ENCODE peak calls at places on chromosomes 12 and 14, in eight cellular contexts. S, U, Z, N, X, R, M and J are unnamed samples.

GRCh38 chr12:4900327-4900726 is 9.4 kb upstream of the KCNA1 start:
- DNase-seq in S (no peak), U (no peak), Z (no peak), N (no peak), X (no peak), R (no peak), M (no peak), J (no peak)

GRCh38 chr14:67526676-67527459 is 6.2 kb upstream of the PLEKHH1 start:
- DNase-seq in S (no peak), U (no peak), Z (no peak), N (peak), X (peak), R (peak), M (peak), J (peak)

GRCh38 chr12:27382126-27382795 is 49.6 kb downstream of the BMAL2 start:
- DNase-seq in S (no peak), U (no peak), Z (no peak), N (no peak), X (no peak), R (no peak), M (no peak), J (no peak)

GRCh38 chr14:68234101-68234905 is 414.7 kb downstream of the RAD51B start:
- DNase-seq in S (no peak), U (no peak), Z (no peak), N (no peak), X (no peak), R (no peak), M (no peak), J (no peak)

GRCh38 chr12:92955997-92956663 is 27.0 kb upstream of the EEA1 start:
- DNase-seq in S (peak), U (no peak), Z (no peak), N (no peak), X (no peak), R (no peak), M (no peak), J (no peak)

GRCh38 chr14:74945261-74945851 is 10.0 kb downstream of the PGF start:
- DNase-seq in S (no peak), U (no peak), Z (no peak), N (no peak), X (peak), R (no peak), M (peak), J (no peak)

GRCh38 chr12:80484778-80485177 is 40.7 kb downstream of the PTPRQ start:
- DNase-seq in S (no peak), U (no peak), Z (no peak), N (no peak), X (no peak), R (no peak), M (no peak), J (no peak)

GRCh38 chr14:32028599-32028998 is 48.5 kb upstream of the ARHGAP5 start:
- DNase-seq in S (no peak), U (no peak), Z (no peak), N (no peak), X (peak), R (no peak), M (no peak), J (no peak)

GRCh38 chr14:100762089-100762515 is 35.4 kb downstream of the DLK1 start:
- DNase-seq in S (no peak), U (no peak), Z (no peak), N (no peak), X (no peak), R (no peak), M (no peak), J (no peak)

GRCh38 chr14:92653162-92653651 is 95.2 kb downstream of the LGMN start:
- DNase-seq in S (no peak), U (no peak), Z (peak), N (no peak), X (peak), R (no peak), M (no peak), J (no peak)

GRCh38 chr12:74598819-74599218 is 61.2 kb downstream of the ATXN7L3B start:
- DNase-seq in S (no peak), U (no peak), Z (no peak), N (no peak), X (no peak), R (no peak), M (no peak), J (no peak)

GRCh38 chr14:100402631-100403030 is 79.5 kb downstream of the SLC25A47 start:
- DNase-seq in S (no peak), U (no peak), Z (no peak), N (no peak), X (no peak), R (no peak), M (no peak), J (no peak)

GRCh38 chr14:99436247-99437180 is 44.1 kb downstream of the SETD3 start:
- DNase-seq in S (no peak), U (no peak), Z (no peak), N (peak), X (no peak), R (no peak), M (no peak), J (no peak)

GRCh38 chr12:72230589-72230988 is 41.6 kb upstream of the TRHDE start:
- DNase-seq in S (peak), U (no peak), Z (no peak), N (no peak), X (no peak), R (no peak), M (no peak), J (no peak)

GRCh38 chr12:100401660-100402059 is 44.8 kb downstream of the SLC17A8 start:
- DNase-seq in S (no peak), U (no peak), Z (no peak), N (no peak), X (no peak), R (no peak), M (no peak), J (no peak)

GRCh38 chr14:73753887-73754880 is 40.0 kb upstream of the PNMA1 start:
- DNase-seq in S (no peak), U (no peak), Z (no peak), N (no peak), X (peak), R (no peak), M (no peak), J (no peak)

GRCh38 chr14:73754911-73755360 is 40.8 kb upstream of the PNMA1 start:
- DNase-seq in S (no peak), U (peak), Z (no peak), N (no peak), X (no peak), R (peak), M (no peak), J (peak)

GRCh38 chr14:73751157-73751691 is 37.0 kb upstream of the PNMA1 start:
- DNase-seq in S (no peak), U (no peak), Z (no peak), N (no peak), X (no peak), R (no peak), M (no peak), J (no peak)

GRCh38 chr14:73752297-73752992 is 38.3 kb upstream of the PNMA1 start:
- DNase-seq in S (no peak), U (peak), Z (no peak), N (no peak), X (peak), R (peak), M (peak), J (peak)

DNA sequence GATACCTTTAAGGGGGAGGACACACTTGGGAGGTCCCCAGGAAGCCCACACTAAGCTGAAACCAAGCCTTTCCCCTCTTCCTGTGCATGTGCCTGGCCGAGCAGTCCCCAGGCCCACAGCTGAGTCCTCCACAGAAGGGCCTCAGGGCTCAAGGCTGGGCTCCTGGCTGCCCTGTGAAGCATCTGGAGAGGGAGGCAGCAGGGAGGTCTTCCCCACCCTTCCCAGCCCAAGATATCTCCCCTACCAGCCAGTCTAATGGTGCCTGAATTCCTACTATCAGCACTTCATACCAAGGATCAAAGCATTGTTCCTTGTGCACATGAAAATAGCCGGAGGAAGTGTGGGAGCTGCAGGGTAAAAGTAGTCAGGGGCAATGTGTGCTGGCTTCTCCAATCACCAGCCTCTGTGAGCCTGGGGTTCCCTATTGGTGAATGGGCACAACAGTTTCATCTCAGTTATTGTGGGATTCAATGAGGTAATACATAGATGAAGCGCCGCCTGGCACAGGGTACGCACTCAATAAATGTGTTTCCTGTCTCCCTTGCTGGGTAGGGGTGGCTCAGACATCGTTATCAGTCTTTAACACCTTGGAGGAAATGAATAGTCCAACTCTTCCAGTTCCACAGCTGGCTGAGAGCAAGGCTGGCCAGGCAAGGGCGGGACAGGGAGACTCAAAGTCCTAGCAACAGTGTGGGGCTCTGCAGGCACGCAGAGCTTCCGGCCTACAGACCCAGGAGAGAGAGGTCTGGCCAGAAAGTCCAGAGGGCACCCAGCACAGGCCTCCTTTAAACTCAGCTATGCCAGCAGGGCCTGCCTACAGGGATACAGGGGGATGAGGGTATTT is 39.1 kb upstream of the PNMA1 start:
- DNase-seq in S (no peak), U (peak), Z (no peak), N (no peak), X (peak), R (peak), M (peak), J (peak)
- H3K4me3 ChIP-seq in S (peak), U (peak), Z (peak), N (no peak), X (peak), R (no peak), M (no peak), J (no peak)

GRCh38 chr12:54622463-54623183 is 12.1 kb downstream of the LACRT start:
- DNase-seq in S (no peak), U (no peak), Z (no peak), N (no peak), X (no peak), R (no peak), M (no peak), J (no peak)
- TF ChIP-seq CTCF in S (peak), U (no peak), Z (no peak), N (no peak), X (peak), R (no peak), M (peak), J (peak)

DNA sequence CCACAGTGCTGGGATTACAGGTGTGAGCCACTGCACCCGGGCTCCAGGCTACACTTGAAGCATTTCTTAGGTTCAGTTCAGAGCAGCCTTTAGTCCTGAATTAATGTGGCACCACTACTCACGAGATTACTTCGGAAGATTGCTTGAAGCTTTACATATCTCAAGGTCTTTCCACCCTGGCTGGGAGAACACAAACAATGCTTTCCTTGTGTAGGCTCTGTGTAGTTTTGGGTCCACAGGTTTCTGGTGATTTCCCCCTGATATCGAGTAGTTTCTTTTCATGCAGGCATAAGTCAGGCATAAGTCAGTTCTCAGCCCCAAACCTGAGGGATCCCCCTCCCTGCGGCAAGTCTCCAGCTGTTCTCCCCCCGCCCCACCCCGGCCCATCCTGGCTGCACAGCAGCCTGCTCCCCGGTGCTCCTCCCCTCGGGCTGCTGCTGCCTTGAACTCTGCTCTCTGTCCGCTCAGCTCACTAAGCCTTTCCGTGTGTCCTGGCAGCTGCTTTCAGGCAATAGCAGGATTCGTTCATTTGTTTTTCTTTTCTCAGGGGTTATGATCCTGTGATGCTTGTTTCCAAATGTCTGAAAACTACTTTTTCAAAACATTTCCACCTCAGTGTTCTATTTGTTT is 417.7 kb downstream of the TMEM121 start:
- DNase-seq in S (no peak), U (no peak), Z (no peak), N (peak), X (no peak), R (no peak), M (no peak), J (peak)
- H3K4me3 ChIP-seq in S (no peak), U (no peak), Z (no peak), N (no peak), X (no peak), R (no peak), M (no peak), J (no peak)

GRCh38 chr12:24233519-24234246 is 284.2 kb upstream of the SOX5 start:
- DNase-seq in S (no peak), U (no peak), Z (no peak), N (no peak), X (no peak), R (no peak), M (no peak), J (no peak)
- TF ChIP-seq CTCF in S (no peak), U (no peak), Z (no peak), N (no peak), X (no peak), R (no peak), M (no peak), J (no peak)

GRCh38 chr12:51369581-51369980 is 21.6 kb downstream of the GALNT6 start:
- DNase-seq in S (no peak), U (no peak), Z (no peak), N (no peak), X (no peak), R (no peak), M (no peak), J (no peak)
- H3K4me3 ChIP-seq in S (no peak), U (no peak), Z (no peak), N (no peak), X (peak), R (no peak), M (no peak), J (no peak)

GRCh38 chr12:46518184-46518583 is 145.6 kb upstream of the SLC38A2 start:
- DNase-seq in S (no peak), U (no peak), Z (no peak), N (no peak), X (peak), R (no peak), M (no peak), J (no peak)

GRCh38 chr12:46518729-46519128 is 146.2 kb upstream of the SLC38A2 start:
- DNase-seq in S (no peak), U (no peak), Z (no peak), N (no peak), X (no peak), R (no peak), M (no peak), J (no peak)

GRCh38 chr12:46516933-46517578 is 144.5 kb upstream of the SLC38A2 start:
- DNase-seq in S (no peak), U (no peak), Z (no peak), N (no peak), X (peak), R (no peak), M (no peak), J (no peak)

GRCh38 chr12:46516238-46516932 is 143.8 kb upstream of the SLC38A2 start:
- DNase-seq in S (no peak), U (no peak), Z (no peak), N (no peak), X (no peak), R (no peak), M (no peak), J (no peak)

DNA sequence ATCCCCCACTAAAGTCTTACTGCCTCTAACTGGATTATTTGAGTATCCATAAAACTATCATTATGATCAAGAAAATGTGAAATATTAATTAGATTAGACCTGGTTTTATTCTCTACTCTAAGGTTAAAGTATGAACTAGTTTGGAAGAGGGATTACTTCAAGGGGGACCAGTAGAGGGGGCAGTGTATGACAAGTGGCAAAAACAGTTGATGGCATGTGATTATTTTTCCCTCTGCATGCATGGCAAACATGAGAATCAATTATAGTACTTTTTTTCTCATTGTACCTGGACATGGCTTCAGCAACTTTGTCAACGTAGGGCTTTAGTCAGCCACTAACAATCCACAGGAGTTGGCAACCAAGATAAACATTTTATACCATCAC is 145.0 kb upstream of the SLC38A2 start:
- DNase-seq in S (no peak), U (no peak), Z (no peak), N (no peak), X (no peak), R (no peak), M (no peak), J (no peak)
- TF ChIP-seq CTCF in S (no peak), U (no peak), Z (no peak), N (no peak), X (peak), R (no peak), M (peak), J (no peak)

GRCh38 chr12:6772331-6772695 is at the start of gene LAG3:
- DNase-seq in S (no peak), U (no peak), Z (no peak), N (no peak), X (no peak), R (peak), M (no peak), J (no peak)

GRCh38 chr12:6772729-6773661 is 675 bp downstream of the LAG3 start:
- DNase-seq in S (no peak), U (no peak), Z (no peak), N (no peak), X (no peak), R (peak), M (no peak), J (no peak)

GRCh38 chr12:6775185-6775770 is 3.0 kb downstream of the LAG3 start:
- DNase-seq in S (no peak), U (no peak), Z (no peak), N (no peak), X (no peak), R (no peak), M (no peak), J (no peak)

GRCh38 chr12:6774557-6775062 is 2.3 kb downstream of the LAG3 start:
- DNase-seq in S (no peak), U (no peak), Z (no peak), N (no peak), X (no peak), R (no peak), M (no peak), J (peak)

DNA sequence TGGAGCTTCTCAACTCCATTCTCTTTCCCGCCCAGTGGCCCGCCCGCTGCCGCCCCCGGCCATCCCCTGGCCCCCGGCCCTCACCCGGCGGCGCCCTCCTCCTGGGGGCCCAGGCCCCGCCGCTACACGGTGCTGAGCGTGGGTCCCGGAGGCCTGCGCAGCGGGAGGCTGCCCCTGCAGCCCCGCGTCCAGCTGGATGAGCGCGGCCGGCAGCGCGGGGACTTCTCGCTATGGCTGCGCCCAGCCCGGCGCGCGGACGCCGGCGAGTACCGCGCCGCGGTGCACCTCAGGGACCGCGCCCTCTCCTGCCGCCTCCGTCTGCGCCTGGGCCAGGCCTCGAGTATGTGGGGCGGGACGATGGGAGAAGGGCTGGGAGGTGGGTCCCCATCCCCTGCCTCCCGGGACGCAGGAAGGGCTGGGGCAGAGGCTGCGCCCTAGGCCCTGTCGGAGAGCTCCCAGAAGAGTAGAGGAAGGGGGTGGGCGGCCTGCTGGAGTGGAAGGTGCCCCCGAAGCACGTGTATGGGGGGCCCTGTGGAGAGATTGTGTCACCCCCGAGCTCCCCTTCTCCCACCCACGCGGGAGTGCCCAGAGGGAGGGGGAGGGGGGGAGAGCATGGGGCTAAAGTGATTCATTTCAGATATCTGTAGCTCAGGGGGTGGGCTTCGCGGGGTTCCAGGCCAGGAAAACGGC is 1.5 kb downstream of the LAG3 start:
- DNase-seq in S (no peak), U (no peak), Z (no peak), N (no peak), X (no peak), R (no peak), M (no peak), J (no peak)
- H3K4me3 ChIP-seq in S (no peak), U (peak), Z (peak), N (no peak), X (no peak), R (peak), M (no peak), J (no peak)

GRCh38 chr14:64745511-64746041 is 41.4 kb downstream of the PLEKHG3 start:
- DNase-seq in S (no peak), U (no peak), Z (no peak), N (no peak), X (no peak), R (no peak), M (no peak), J (no peak)
- TF ChIP-seq CTCF in S (peak), U (peak), Z (no peak), N (no peak), X (no peak), R (no peak), M (peak), J (peak)